ENCODE peak calls at places on chromosomes 11 and 22, in seven cellular contexts. X, D, U, O, Z, E and T are unnamed samples.

GRCh38 chr22:47779474-47779873 is 1017.0 kb downstream of the TBC1D22A start:
- DNase-seq in U (no peak), Z (no peak), D (no peak), X (no peak), E (no peak), O (no peak), T (no peak)

GRCh38 chr11:77113382-77114088 is 10.9 kb downstream of the OMP start:
- DNase-seq in O (peak), X (peak), Z (peak), U (peak), E (no peak), D (no peak), T (peak)

GRCh38 chr11:79092791-79093313 is 348.0 kb downstream of the TENM4 start:
- DNase-seq in X (peak), E (no peak), Z (no peak), O (no peak), D (no peak), U (no peak), T (no peak)

GRCh38 chr11:71563401-71563800 is 2.0 kb upstream of the KRTAP5-10 start:
- DNase-seq in U (peak), X (peak), Z (peak), O (no peak), E (peak), D (no peak), T (peak)

GRCh38 chr22:37226514-37226913 is 14.2 kb upstream of the SSTR3 start:
- DNase-seq in D (no peak), O (no peak), Z (no peak), E (no peak), U (no peak), X (no peak), T (no peak)

GRCh38 chr11:69592986-69593385 is 48.0 kb upstream of the CCND1 start:
- DNase-seq in X (no peak), U (no peak), Z (no peak), D (no peak), E (no peak), O (no peak), T (no peak)

GRCh38 chr11:106276859-106277436 is 199.5 kb downstream of the AASDHPPT start:
- DNase-seq in Z (no peak), U (no peak), X (no peak), D (no peak), O (no peak), E (no peak), T (no peak)

GRCh38 chr11:110818032-110818687 is 105.9 kb upstream of the ARHGAP20 start:
- DNase-seq in X (no peak), U (no peak), E (no peak), Z (no peak), D (no peak), O (no peak), T (no peak)

GRCh38 chr11:44977493-44977984 is 26.9 kb upstream of the TP53I11 start:
- DNase-seq in O (no peak), Z (no peak), U (no peak), D (no peak), X (no peak), E (no peak), T (no peak)

GRCh38 chr11:104343578-104343977 is 179.6 kb upstream of the PDGFD start:
- DNase-seq in O (peak), X (peak), E (no peak), D (no peak), Z (no peak), U (no peak), T (no peak)

GRCh38 chr22:20553947-20554741 is 46.7 kb downstream of the MED15 start:
- DNase-seq in X (no peak), O (no peak), E (no peak), Z (no peak), D (no peak), U (no peak), T (no peak)

GRCh38 chr11:72380132-72380503 is 54.2 kb downstream of the CLPB start:
- DNase-seq in D (no peak), X (no peak), E (no peak), O (no peak), Z (no peak), U (no peak), T (no peak)

GRCh38 chr11:3228445-3228829 is 3.8 kb downstream of the MRGPRE start:
- DNase-seq in D (no peak), O (no peak), Z (no peak), X (no peak), U (no peak), E (no peak), T (no peak)

GRCh38 chr11:82864268-82864667 is 36.0 kb downstream of the PRCP start:
- DNase-seq in O (peak), X (peak), D (no peak), Z (peak), U (no peak), E (peak), T (no peak)

GRCh38 chr11:118752654-118753053 is 38.3 kb downstream of the DDX6 start:
- DNase-seq in Z (no peak), O (no peak), U (no peak), X (no peak), D (no peak), E (no peak), T (no peak)

GRCh38 chr11:11620251-11620965 is 1.4 kb downstream of the GALNT18 start:
- DNase-seq in E (no peak), Z (peak), O (peak), X (no peak), D (no peak), U (no peak), T (peak)